ENCODE peak calls at places on chromosomes 3 and 15, in eight cellular contexts. One of them, this sample, is unnamed.

GRCh38 chr3:22982981-22983582 is 220.0 kb upstream of the UBE2E2 start:
- DNase-seq in fibroblast of lung: no peak
- DNase-seq in right lobe of liver: no peak
- DNase-seq in transverse colon: no peak
- DNase-seq in WERI-Rb-1: no peak
- DNase-seq in CD8-positive, alpha-beta T cell: no peak
- DNase-seq in heart left ventricle: no peak
- DNase-seq in ascending aorta: no peak
- DNase-seq in this sample: no peak

GRCh38 chr3:61158676-61159075 is 92.6 kb downstream of the FHIT start:
- DNase-seq in fibroblast of lung: no peak
- DNase-seq in right lobe of liver: no peak
- DNase-seq in transverse colon: no peak
- DNase-seq in WERI-Rb-1: no peak
- DNase-seq in CD8-positive, alpha-beta T cell: no peak
- DNase-seq in heart left ventricle: no peak
- DNase-seq in ascending aorta: no peak
- DNase-seq in this sample: no peak

GRCh38 chr15:59296181-59296617 is 76.5 kb downstream of the MYO1E start:
- DNase-seq in fibroblast of lung: peak; percentile 85
- DNase-seq in right lobe of liver: no peak
- DNase-seq in transverse colon: no peak
- DNase-seq in WERI-Rb-1: no peak
- DNase-seq in CD8-positive, alpha-beta T cell: no peak
- DNase-seq in heart left ventricle: no peak
- DNase-seq in ascending aorta: no peak
- DNase-seq in this sample: no peak

GRCh38 chr3:7190094-7190493 is 329.2 kb downstream of the GRM7 start:
- DNase-seq in fibroblast of lung: no peak
- DNase-seq in right lobe of liver: no peak
- DNase-seq in transverse colon: no peak
- DNase-seq in WERI-Rb-1: no peak
- DNase-seq in CD8-positive, alpha-beta T cell: no peak
- DNase-seq in heart left ventricle: no peak
- DNase-seq in ascending aorta: no peak
- DNase-seq in this sample: no peak

GRCh38 chr15:87567399-87567798 is 689.1 kb downstream of the NTRK3 start:
- DNase-seq in fibroblast of lung: no peak
- DNase-seq in right lobe of liver: no peak
- DNase-seq in transverse colon: no peak
- DNase-seq in WERI-Rb-1: no peak
- DNase-seq in CD8-positive, alpha-beta T cell: no peak
- DNase-seq in heart left ventricle: no peak
- DNase-seq in ascending aorta: no peak
- DNase-seq in this sample: no peak

GRCh38 chr3:47475029-47475569 is 642 bp downstream of the SCAP start:
- DNase-seq in fibroblast of lung: peak; percentile 40
- DNase-seq in right lobe of liver: no peak
- DNase-seq in transverse colon: peak; percentile 14
- DNase-seq in WERI-Rb-1: peak; percentile 19
- DNase-seq in CD8-positive, alpha-beta T cell: no peak
- DNase-seq in heart left ventricle: no peak
- DNase-seq in ascending aorta: no peak
- DNase-seq in this sample: no peak

GRCh38 chr3:29440321-29441019 is 159.6 kb downstream of the RBMS3 start:
- DNase-seq in fibroblast of lung: no peak
- DNase-seq in right lobe of liver: no peak
- DNase-seq in transverse colon: no peak
- DNase-seq in WERI-Rb-1: no peak
- DNase-seq in CD8-positive, alpha-beta T cell: no peak
- DNase-seq in heart left ventricle: no peak
- DNase-seq in ascending aorta: no peak
- DNase-seq in this sample: no peak

GRCh38 chr3:77707271-77707670 is 667.4 kb downstream of the ROBO2 start:
- DNase-seq in fibroblast of lung: peak; percentile 64
- DNase-seq in right lobe of liver: no peak
- DNase-seq in transverse colon: no peak
- DNase-seq in WERI-Rb-1: no peak
- DNase-seq in CD8-positive, alpha-beta T cell: no peak
- DNase-seq in heart left ventricle: no peak
- DNase-seq in ascending aorta: no peak
- DNase-seq in this sample: no peak

GRCh38 chr3:132231633-132232032 is 85.6 kb upstream of the ACP3 start:
- DNase-seq in fibroblast of lung: peak; percentile 62
- DNase-seq in right lobe of liver: no peak
- DNase-seq in transverse colon: no peak
- DNase-seq in WERI-Rb-1: no peak
- DNase-seq in CD8-positive, alpha-beta T cell: no peak
- DNase-seq in heart left ventricle: no peak
- DNase-seq in ascending aorta: no peak
- DNase-seq in this sample: no peak

GRCh38 chr15:41890050-41890690 is 3.7 kb downstream of the SPTBN5 start:
- DNase-seq in fibroblast of lung: no peak
- DNase-seq in right lobe of liver: no peak
- DNase-seq in transverse colon: no peak
- DNase-seq in WERI-Rb-1: no peak
- DNase-seq in CD8-positive, alpha-beta T cell: no peak
- DNase-seq in heart left ventricle: no peak
- DNase-seq in ascending aorta: no peak
- DNase-seq in this sample: no peak

GRCh38 chr15:74387988-74388955 is 20.8 kb upstream of the CYP11A1 start:
- DNase-seq in fibroblast of lung: no peak
- DNase-seq in right lobe of liver: no peak
- DNase-seq in transverse colon: no peak
- DNase-seq in WERI-Rb-1: no peak
- DNase-seq in CD8-positive, alpha-beta T cell: no peak
- DNase-seq in heart left ventricle: no peak
- DNase-seq in ascending aorta: no peak
- DNase-seq in this sample: no peak

GRCh38 chr15:33975023-33975565 is 6.8 kb downstream of the CHRM5 start:
- DNase-seq in fibroblast of lung: peak; percentile 32
- DNase-seq in right lobe of liver: no peak
- DNase-seq in transverse colon: no peak
- DNase-seq in WERI-Rb-1: no peak
- DNase-seq in CD8-positive, alpha-beta T cell: no peak
- DNase-seq in heart left ventricle: no peak
- DNase-seq in ascending aorta: no peak
- DNase-seq in this sample: no peak

GRCh38 chr3:132964267-132964666 is 73.9 kb upstream of the TMEM108 start:
- DNase-seq in fibroblast of lung: no peak
- DNase-seq in right lobe of liver: no peak
- DNase-seq in transverse colon: no peak
- DNase-seq in WERI-Rb-1: no peak
- DNase-seq in CD8-positive, alpha-beta T cell: no peak
- DNase-seq in heart left ventricle: no peak
- DNase-seq in ascending aorta: no peak
- DNase-seq in this sample: no peak

GRCh38 chr3:50674349-50675178 is at the start of gene DOCK3:
- DNase-seq in fibroblast of lung: peak; percentile 40
- DNase-seq in right lobe of liver: peak; percentile 68
- DNase-seq in transverse colon: peak; percentile 55
- DNase-seq in WERI-Rb-1: peak; percentile 57
- DNase-seq in CD8-positive, alpha-beta T cell: peak; percentile 65
- DNase-seq in heart left ventricle: peak; percentile 54
- DNase-seq in ascending aorta: no peak
- DNase-seq in this sample: no peak

GRCh38 chr3:80391573-80391972 is 623.8 kb upstream of the ROBO1 start:
- DNase-seq in fibroblast of lung: no peak
- DNase-seq in right lobe of liver: no peak
- DNase-seq in transverse colon: no peak
- DNase-seq in WERI-Rb-1: no peak
- DNase-seq in CD8-positive, alpha-beta T cell: no peak
- DNase-seq in heart left ventricle: no peak
- DNase-seq in ascending aorta: no peak
- DNase-seq in this sample: no peak
- H3K9me3 ChIP-seq in fibroblast of lung: no peaks in the 10 kb centered on the region
- H3K9me3 ChIP-seq in right lobe of liver: no peaks in the 10 kb centered on the region
- H3K9me3 ChIP-seq in transverse colon: no peaks in the 10 kb centered on the region
- H3K9me3 ChIP-seq in WERI-Rb-1: no peaks in the 10 kb centered on the region
- H3K9me3 ChIP-seq in CD8-positive, alpha-beta T cell: no peaks in the 10 kb centered on the region
- H3K9me3 ChIP-seq in heart left ventricle: no peaks in the 10 kb centered on the region
- H3K9me3 ChIP-seq in ascending aorta: no peaks in the 10 kb centered on the region
- H3K9me3 ChIP-seq in this sample: no peaks in the 10 kb centered on the region

DNA sequence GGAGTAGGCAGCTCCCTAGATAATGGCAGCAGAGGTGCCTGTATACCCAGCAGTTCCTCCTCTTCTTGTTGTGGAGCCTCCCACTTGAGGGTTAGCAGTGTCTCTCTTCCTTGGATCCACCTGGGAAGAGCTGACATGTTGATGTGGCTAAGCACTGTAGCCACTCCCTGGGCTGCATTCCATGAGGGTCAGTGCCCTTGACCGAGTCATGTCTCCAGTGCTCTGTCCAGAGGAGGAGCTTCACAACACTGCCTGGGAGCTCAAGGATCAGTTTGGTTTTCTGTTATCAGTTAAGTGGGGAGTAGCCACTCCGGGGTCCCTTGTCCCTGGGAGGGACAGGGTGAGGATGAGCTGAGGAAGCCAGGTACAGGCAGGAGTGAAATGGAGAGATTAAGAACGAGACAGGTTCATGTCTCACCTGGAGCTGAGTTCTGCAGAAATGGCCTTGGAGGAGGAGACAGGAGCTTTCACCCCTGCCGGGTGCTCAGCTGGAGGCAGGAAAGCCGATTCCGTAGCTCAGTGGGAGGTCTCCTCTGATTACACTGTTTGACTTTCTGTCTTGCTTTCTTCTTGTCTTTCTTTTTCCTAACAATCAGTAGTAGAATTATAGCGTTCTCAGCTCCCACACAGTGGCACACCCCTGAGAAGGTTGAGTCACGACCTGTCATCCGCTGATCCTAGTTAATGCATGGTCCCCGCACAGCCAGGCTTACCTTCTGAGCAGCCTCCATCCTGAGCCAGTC is 57.9 kb upstream of the SEC22A start:
- DNase-seq in fibroblast of lung: no peak
- DNase-seq in right lobe of liver: peak; percentile 73
- DNase-seq in transverse colon: no peak
- DNase-seq in WERI-Rb-1: peak; percentile 65
- DNase-seq in CD8-positive, alpha-beta T cell: no peak
- DNase-seq in heart left ventricle: no peak
- DNase-seq in ascending aorta: no peak
- DNase-seq in this sample: no peak
- H3K27ac ChIP-seq in fibroblast of lung: no peak overlapping the region
- H3K27ac ChIP-seq in right lobe of liver: no peak overlapping the region
- H3K27ac ChIP-seq in transverse colon: no peak overlapping the region
- H3K27ac ChIP-seq in WERI-Rb-1: peak overlapping the region; percentile 48
- H3K27ac ChIP-seq in CD8-positive, alpha-beta T cell: no peak overlapping the region
- H3K27ac ChIP-seq in heart left ventricle: no peak overlapping the region
- H3K27ac ChIP-seq in ascending aorta: no peak overlapping the region
- H3K27ac ChIP-seq in this sample: no peak overlapping the region

GRCh38 chr3:65871305-65872141 is 167.2 kb downstream of the MAGI1 start:
- DNase-seq in fibroblast of lung: no peak
- DNase-seq in right lobe of liver: peak; percentile 79
- DNase-seq in transverse colon: peak; percentile 63
- DNase-seq in WERI-Rb-1: peak; percentile 89
- DNase-seq in CD8-positive, alpha-beta T cell: no peak
- DNase-seq in heart left ventricle: peak; percentile 52
- DNase-seq in ascending aorta: no peak
- DNase-seq in this sample: no peak

GRCh38 chr3:65861718-65862117 is 177.0 kb downstream of the MAGI1 start:
- DNase-seq in fibroblast of lung: no peak
- DNase-seq in right lobe of liver: no peak
- DNase-seq in transverse colon: no peak
- DNase-seq in WERI-Rb-1: no peak
- DNase-seq in CD8-positive, alpha-beta T cell: no peak
- DNase-seq in heart left ventricle: no peak
- DNase-seq in ascending aorta: no peak
- DNase-seq in this sample: no peak

GRCh38 chr3:65864357-65864904 is 174.3 kb downstream of the MAGI1 start:
- DNase-seq in fibroblast of lung: no peak
- DNase-seq in right lobe of liver: no peak
- DNase-seq in transverse colon: no peak
- DNase-seq in WERI-Rb-1: no peak
- DNase-seq in CD8-positive, alpha-beta T cell: no peak
- DNase-seq in heart left ventricle: no peak
- DNase-seq in ascending aorta: no peak
- DNase-seq in this sample: no peak

GRCh38 chr3:65873028-65873427 is 165.7 kb downstream of the MAGI1 start:
- DNase-seq in fibroblast of lung: no peak
- DNase-seq in right lobe of liver: no peak
- DNase-seq in transverse colon: no peak
- DNase-seq in WERI-Rb-1: peak; percentile 44
- DNase-seq in CD8-positive, alpha-beta T cell: no peak
- DNase-seq in heart left ventricle: peak; percentile 10
- DNase-seq in ascending aorta: no peak
- DNase-seq in this sample: no peak

DNA sequence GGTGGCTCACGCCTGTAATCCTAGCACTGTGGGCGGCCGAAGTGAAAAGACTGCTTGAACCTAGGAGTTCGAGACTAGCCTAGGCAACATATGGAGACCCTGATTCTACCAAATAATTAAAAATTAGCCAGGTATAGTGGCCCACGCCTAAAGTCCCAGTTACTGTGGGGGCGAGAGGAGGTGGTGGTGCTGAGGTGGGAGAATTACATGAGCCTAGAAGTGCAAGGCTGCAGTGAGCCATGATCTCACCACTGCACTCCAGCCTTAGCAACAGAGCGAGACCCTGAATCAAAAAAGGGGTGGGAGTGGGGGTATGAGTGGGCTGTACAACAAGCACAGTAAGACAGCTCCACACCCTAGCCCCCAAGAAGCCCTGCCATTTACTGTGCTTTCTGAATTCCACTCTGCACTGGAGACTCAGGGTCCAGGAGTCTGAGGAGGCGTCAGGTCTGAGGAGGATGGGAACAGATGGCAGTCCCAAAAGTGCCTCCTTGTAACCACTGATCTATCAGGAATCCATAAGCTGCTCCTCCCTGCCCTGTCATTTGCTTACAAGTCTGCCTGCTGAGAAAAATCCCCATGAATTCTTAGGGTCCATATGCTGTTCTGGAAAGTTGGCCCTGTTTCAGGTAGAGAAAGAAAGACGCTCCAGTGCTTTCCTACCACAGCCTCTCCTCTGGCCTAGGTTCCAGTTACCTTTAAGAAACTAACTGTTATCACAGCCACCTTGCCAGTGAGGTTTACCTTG is 171.1 kb downstream of the MAGI1 start:
- DNase-seq in fibroblast of lung: no peak
- DNase-seq in right lobe of liver: no peak
- DNase-seq in transverse colon: no peak
- DNase-seq in WERI-Rb-1: peak; percentile 28
- DNase-seq in CD8-positive, alpha-beta T cell: no peak
- DNase-seq in heart left ventricle: no peak
- DNase-seq in ascending aorta: no peak
- DNase-seq in this sample: no peak
- H3K9me3 ChIP-seq in fibroblast of lung: no peaks in the 10 kb centered on the region
- H3K9me3 ChIP-seq in right lobe of liver: no peaks in the 10 kb centered on the region
- H3K9me3 ChIP-seq in transverse colon: no peaks in the 10 kb centered on the region
- H3K9me3 ChIP-seq in WERI-Rb-1: no peaks in the 10 kb centered on the region
- H3K9me3 ChIP-seq in CD8-positive, alpha-beta T cell: no peaks in the 10 kb centered on the region
- H3K9me3 ChIP-seq in heart left ventricle: no peaks in the 10 kb centered on the region
- H3K9me3 ChIP-seq in ascending aorta: no peaks in the 10 kb centered on the region
- H3K9me3 ChIP-seq in this sample: no peaks in the 10 kb centered on the region

DNA sequence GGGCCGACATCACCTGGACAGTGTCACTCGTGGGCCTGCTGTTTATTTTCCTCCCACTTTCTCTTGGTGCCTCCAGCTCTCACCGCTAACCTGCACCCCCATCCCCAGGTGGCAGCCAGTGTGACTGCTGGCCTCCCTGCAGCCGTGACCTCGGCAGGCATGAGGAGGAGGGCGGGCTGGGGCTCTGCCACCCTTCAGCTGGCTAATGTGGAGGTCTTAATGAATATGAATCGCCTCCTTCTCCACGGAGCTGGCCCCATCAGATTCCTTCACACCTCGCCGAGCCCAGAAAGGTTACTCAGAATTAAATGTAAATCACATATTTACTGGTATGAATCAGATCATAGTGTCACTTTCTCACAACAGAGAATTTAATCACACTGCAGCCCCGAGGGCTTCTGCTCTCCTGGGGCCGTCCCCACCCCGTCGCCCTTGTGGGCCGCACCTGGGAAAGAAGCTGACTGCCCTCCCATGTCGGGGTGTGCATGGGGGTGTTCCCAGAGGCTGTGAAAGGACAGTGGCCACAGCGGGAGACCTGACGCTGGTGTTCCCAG is 171.1 kb upstream of the TLE3 start:
- DNase-seq in fibroblast of lung: no peak
- DNase-seq in right lobe of liver: peak; percentile 43
- DNase-seq in transverse colon: no peak
- DNase-seq in WERI-Rb-1: no peak
- DNase-seq in CD8-positive, alpha-beta T cell: no peak
- DNase-seq in heart left ventricle: no peak
- DNase-seq in ascending aorta: no peak
- DNase-seq in this sample: no peak
- H3K27ac ChIP-seq in fibroblast of lung: no peak overlapping the region
- H3K27ac ChIP-seq in right lobe of liver: no peak overlapping the region
- H3K27ac ChIP-seq in transverse colon: no peak overlapping the region
- H3K27ac ChIP-seq in WERI-Rb-1: no peak overlapping the region
- H3K27ac ChIP-seq in CD8-positive, alpha-beta T cell: no peak overlapping the region
- H3K27ac ChIP-seq in heart left ventricle: no peak overlapping the region
- H3K27ac ChIP-seq in ascending aorta: no peak overlapping the region
- H3K27ac ChIP-seq in this sample: no peak overlapping the region